ENCODE peak calls at places on chromosomes 16 and 17, in eight cellular contexts. One of them, this sample, is unnamed.

GRCh38 chr17:78944026-78944425 is 18.8 kb upstream of the TIMP2 start:
- DNase-seq in activated naive CD4-positive, alpha-beta T cell: no peak
- DNase-seq in adrenal gland: no peak
- DNase-seq in esophagus muscularis mucosa: no peak
- DNase-seq in head of caudate nucleus: no peak
- DNase-seq in SK-N-DZ: no peak
- DNase-seq in activated T-cell treated with anti-CD3 and anti-CD28 coated beads for 1 hour: no peak
- DNase-seq in iPS-NIHi11: no peak
- DNase-seq in this sample: no peak

GRCh38 chr17:27218719-27219488 is 75.0 kb upstream of the WSB1 start:
- DNase-seq in activated naive CD4-positive, alpha-beta T cell: no peak
- DNase-seq in adrenal gland: no peak
- DNase-seq in esophagus muscularis mucosa: peak
- DNase-seq in head of caudate nucleus: no peak
- DNase-seq in SK-N-DZ: no peak
- DNase-seq in activated T-cell treated with anti-CD3 and anti-CD28 coated beads for 1 hour: no peak
- DNase-seq in iPS-NIHi11: no peak
- DNase-seq in this sample: no peak

GRCh38 chr16:64392456-64392855 is 729.4 kb downstream of the CDH11 start:
- DNase-seq in activated naive CD4-positive, alpha-beta T cell: no peak
- DNase-seq in adrenal gland: no peak
- DNase-seq in esophagus muscularis mucosa: no peak
- DNase-seq in head of caudate nucleus: no peak
- DNase-seq in SK-N-DZ: no peak
- DNase-seq in activated T-cell treated with anti-CD3 and anti-CD28 coated beads for 1 hour: no peak
- DNase-seq in iPS-NIHi11: no peak
- DNase-seq in this sample: no peak

GRCh38 chr17:13589658-13590057 is 12.1 kb downstream of the HS3ST3A1 start:
- DNase-seq in activated naive CD4-positive, alpha-beta T cell: no peak
- DNase-seq in adrenal gland: no peak
- DNase-seq in esophagus muscularis mucosa: no peak
- DNase-seq in head of caudate nucleus: no peak
- DNase-seq in SK-N-DZ: no peak
- DNase-seq in activated T-cell treated with anti-CD3 and anti-CD28 coated beads for 1 hour: no peak
- DNase-seq in iPS-NIHi11: no peak
- DNase-seq in this sample: no peak

GRCh38 chr16:65808735-65809134 is 557.8 kb upstream of the CDH5 start:
- DNase-seq in activated naive CD4-positive, alpha-beta T cell: no peak
- DNase-seq in adrenal gland: no peak
- DNase-seq in esophagus muscularis mucosa: peak
- DNase-seq in head of caudate nucleus: no peak
- DNase-seq in SK-N-DZ: peak
- DNase-seq in activated T-cell treated with anti-CD3 and anti-CD28 coated beads for 1 hour: no peak
- DNase-seq in iPS-NIHi11: no peak
- DNase-seq in this sample: no peak

GRCh38 chr16:85987750-85988078 is 88.8 kb downstream of the IRF8 start:
- DNase-seq in activated naive CD4-positive, alpha-beta T cell: no peak
- DNase-seq in adrenal gland: no peak
- DNase-seq in esophagus muscularis mucosa: no peak
- DNase-seq in head of caudate nucleus: no peak
- DNase-seq in SK-N-DZ: no peak
- DNase-seq in activated T-cell treated with anti-CD3 and anti-CD28 coated beads for 1 hour: no peak
- DNase-seq in iPS-NIHi11: no peak
- DNase-seq in this sample: no peak

GRCh38 chr16:10964891-10965326 is 20.5 kb downstream of the CLEC16A start:
- DNase-seq in activated naive CD4-positive, alpha-beta T cell: peak
- DNase-seq in adrenal gland: no peak
- DNase-seq in esophagus muscularis mucosa: no peak
- DNase-seq in head of caudate nucleus: no peak
- DNase-seq in SK-N-DZ: no peak
- DNase-seq in activated T-cell treated with anti-CD3 and anti-CD28 coated beads for 1 hour: peak
- DNase-seq in iPS-NIHi11: no peak
- DNase-seq in this sample: no peak

GRCh38 chr16:68074850-68075249 is 10.3 kb upstream of the NFATC3 start:
- DNase-seq in activated naive CD4-positive, alpha-beta T cell: peak
- DNase-seq in adrenal gland: no peak
- DNase-seq in esophagus muscularis mucosa: peak
- DNase-seq in head of caudate nucleus: no peak
- DNase-seq in SK-N-DZ: no peak
- DNase-seq in activated T-cell treated with anti-CD3 and anti-CD28 coated beads for 1 hour: peak
- DNase-seq in iPS-NIHi11: no peak
- DNase-seq in this sample: no peak

GRCh38 chr16:57276596-57276995 is 7.9 kb downstream of the PLLP start:
- DNase-seq in activated naive CD4-positive, alpha-beta T cell: no peak
- DNase-seq in adrenal gland: no peak
- DNase-seq in esophagus muscularis mucosa: no peak
- DNase-seq in head of caudate nucleus: no peak
- DNase-seq in SK-N-DZ: no peak
- DNase-seq in activated T-cell treated with anti-CD3 and anti-CD28 coated beads for 1 hour: no peak
- DNase-seq in iPS-NIHi11: no peak
- DNase-seq in this sample: peak

GRCh38 chr17:20281860-20282259 is 185.5 kb downstream of the LGALS9B start:
- DNase-seq in activated naive CD4-positive, alpha-beta T cell: no peak
- DNase-seq in adrenal gland: peak
- DNase-seq in esophagus muscularis mucosa: no peak
- DNase-seq in head of caudate nucleus: peak
- DNase-seq in SK-N-DZ: peak
- DNase-seq in activated T-cell treated with anti-CD3 and anti-CD28 coated beads for 1 hour: no peak
- DNase-seq in iPS-NIHi11: no peak
- DNase-seq in this sample: peak

This sample was measured in left cardiac atrium.